ENCODE peak calls at places on chromosomes 3 and 15, in six cellular contexts. J is adrenal gland, C is ovary, N is GM12891, B is A549, S is vagina. V is an unnamed sample.

GRCh38 chr3:191246628-191247027 is 47.6 kb downstream of the OSTN start:
- DNase-seq in J (no peak), C (no peak), N (no peak), B (peak; percentile 31), S (no peak), V (peak; percentile 32)

GRCh38 chr3:41265823-41266273 is 66.5 kb downstream of the CTNNB1 start:
- DNase-seq in J (no peak), C (no peak), N (no peak), B (peak; percentile 31), S (no peak), V (no peak)

GRCh38 chr3:181719298-181719859 is 7.7 kb downstream of the SOX2 start:
- DNase-seq in J (no peak), C (no peak), N (no peak), B (no peak), S (no peak), V (no peak)

GRCh38 chr3:15557511-15557946 is 36.0 kb upstream of the COLQ start:
- DNase-seq in J (peak; percentile 71), C (peak; percentile 46), N (peak; percentile 13), B (peak; percentile 81), S (no peak), V (peak; percentile 33)

GRCh38 chr3:112308151-112308911 is 14.3 kb upstream of the SLC9C1 start:
- DNase-seq in J (no peak), C (peak; percentile 46), N (no peak), B (peak; percentile 8), S (no peak), V (no peak)

GRCh38 chr15:56052389-56053045 is 59.1 kb upstream of the NEDD4 start:
- DNase-seq in J (peak; percentile 27), C (no peak), N (peak; percentile 13), B (peak; percentile 76), S (no peak), V (peak; percentile 12)

GRCh38 chr3:36776436-36776835 is 12.1 kb upstream of the DCLK3 start:
- DNase-seq in J (no peak), C (no peak), N (no peak), B (no peak), S (no peak), V (no peak)

GRCh38 chr3:35383719-35384555 is 255.4 kb upstream of the ARPP21 start:
- DNase-seq in J (no peak), C (no peak), N (no peak), B (peak; percentile 27), S (no peak), V (no peak)

GRCh38 chr3:180239939-180240338 is 203.2 kb upstream of the PEX5L start:
- DNase-seq in J (no peak), C (no peak), N (no peak), B (no peak), S (no peak), V (no peak)

GRCh38 chr3:170421147-170421641 is 2.5 kb downstream of the CLDN11 start:
- DNase-seq in J (peak; percentile 20), C (peak; percentile 45), N (no peak), B (no peak), S (no peak), V (no peak)

DNA sequence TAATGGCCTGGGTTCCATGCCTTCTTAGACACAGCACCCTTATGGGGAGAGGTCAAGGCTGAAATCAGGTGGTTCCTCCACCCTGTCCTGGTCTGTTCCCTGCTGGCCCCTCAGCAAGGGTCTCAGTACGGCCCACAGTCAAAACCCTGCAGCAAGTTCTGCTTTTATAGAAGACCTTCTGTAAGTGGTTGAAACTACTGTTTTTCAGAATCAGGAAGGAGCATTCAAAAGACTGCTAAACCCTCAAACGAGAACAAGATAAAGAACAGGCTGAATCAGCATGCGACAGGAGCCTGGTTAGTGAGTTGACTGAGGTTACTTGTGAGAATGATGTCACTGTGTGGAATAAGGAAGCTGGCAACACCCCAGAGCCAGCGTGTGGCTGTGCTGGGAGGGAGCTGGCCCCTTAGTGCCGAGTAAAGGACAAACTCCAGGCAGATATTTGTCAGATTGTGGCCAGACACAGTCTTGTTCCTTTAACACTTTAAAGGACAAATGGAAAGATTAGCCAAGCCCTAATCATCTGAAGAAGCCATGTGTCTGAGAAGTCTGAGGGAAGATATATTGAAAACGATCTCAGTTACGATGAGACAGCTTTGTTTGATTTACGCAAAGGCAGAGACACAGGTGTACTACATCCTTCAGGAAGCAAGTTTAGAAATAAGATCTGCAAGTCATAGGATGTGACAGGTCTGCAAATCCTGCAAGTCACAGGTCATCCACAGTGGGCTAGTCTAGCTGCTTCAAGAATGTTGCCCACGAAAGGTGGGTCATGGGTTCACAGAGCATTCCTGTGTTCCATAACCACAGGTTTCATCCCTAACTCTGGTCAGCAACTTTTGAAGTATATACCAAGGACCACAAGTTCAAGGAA is 54.0 kb downstream of the B3GNT5 start:
- DNase-seq in J (peak; percentile 82), C (no peak), N (peak; percentile 10), B (peak; percentile 50), S (no peak), V (peak; percentile 49)
- TF ChIP-seq POLR2A in J (no peak), C (no peak), N (no peak), B (no peak), S (no peak), V (no peak)

GRCh38 chr3:194673761-194674160 is 1.8 kb upstream of the LSG1 start:
- DNase-seq in J (no peak), C (no peak), N (no peak), B (no peak), S (peak; percentile 76), V (no peak)

GRCh38 chr3:194671511-194671899 is 486 bp downstream of the LSG1 start:
- DNase-seq in J (no peak), C (no peak), N (no peak), B (peak; percentile 42), S (no peak), V (no peak)

GRCh38 chr3:194675081-194675640 is 3.2 kb upstream of the LSG1 start:
- DNase-seq in J (no peak), C (no peak), N (no peak), B (no peak), S (peak; percentile 80), V (no peak)

GRCh38 chr3:194672876-194673275 is 885 bp upstream of the LSG1 start:
- DNase-seq in J (no peak), C (no peak), N (no peak), B (no peak), S (peak; percentile 82), V (no peak)

GRCh38 chr3:194671900-194672808 is at the start of gene LSG1:
- DNase-seq in J (peak; percentile 95), C (peak; percentile 93), N (peak; percentile 66), B (peak; percentile 94), S (peak; percentile 92), V (peak; percentile 89)
- TF ChIP-seq POLR2A in J (peak; percentile 3), C (peak; percentile 47), N (peak; percentile 60), B (peak; percentile 62), S (no peak), V (peak; percentile 73)

GRCh38 chr3:194087995-194088841 is 47.7 kb upstream of the HES1 start:
- DNase-seq in J (no peak), C (no peak), N (no peak), B (no peak), S (no peak), V (no peak)

GRCh38 chr3:194086251-194087075 is 49.5 kb upstream of the HES1 start:
- DNase-seq in J (no peak), C (no peak), N (no peak), B (no peak), S (no peak), V (no peak)

GRCh38 chr3:194091141-194091540 is 44.8 kb upstream of the HES1 start:
- DNase-seq in J (no peak), C (no peak), N (no peak), B (peak; percentile 75), S (no peak), V (peak; percentile 83)

GRCh38 chr3:194090716-194091115 is 45.2 kb upstream of the HES1 start:
- DNase-seq in J (no peak), C (no peak), N (no peak), B (no peak), S (no peak), V (no peak)

DNA sequence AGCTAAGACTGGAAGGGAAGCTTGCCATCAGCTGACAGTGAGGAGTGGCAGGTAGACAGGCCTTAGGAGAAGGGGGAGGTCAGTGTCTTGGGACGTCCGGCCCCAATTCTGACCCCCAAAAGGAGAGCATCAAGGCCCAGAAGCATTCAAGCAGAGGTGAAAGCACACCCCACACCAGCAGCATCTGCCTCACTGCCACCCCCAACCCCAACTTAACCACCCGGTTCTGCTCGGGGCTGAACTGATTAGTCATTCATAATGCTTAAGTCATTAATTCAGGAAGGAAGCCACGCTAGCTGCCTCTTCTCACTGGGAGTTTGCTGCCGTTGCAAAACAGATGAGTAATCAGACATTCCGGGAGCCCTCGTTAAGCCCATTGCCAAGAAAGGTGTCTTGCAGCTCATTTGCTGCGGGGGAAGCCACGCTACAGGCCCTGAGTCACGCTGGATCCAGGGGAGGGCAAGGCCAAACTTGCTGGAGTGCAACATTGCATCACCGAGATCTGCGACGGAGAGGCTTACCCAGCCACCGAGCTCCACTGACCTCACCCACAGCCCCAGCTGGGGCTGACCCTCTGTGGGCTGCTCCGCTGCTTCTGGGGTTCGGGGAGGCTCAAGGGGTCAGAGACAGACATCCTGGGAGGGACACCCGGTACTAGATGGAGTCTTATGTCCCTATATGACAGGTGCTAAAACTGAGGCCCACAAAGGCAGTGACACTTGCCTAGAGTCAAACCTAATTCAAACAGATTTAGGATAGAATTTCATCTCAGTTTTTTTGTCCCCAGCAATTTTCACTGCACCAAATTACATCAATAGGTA is 46.4 kb upstream of the HES1 start:
- DNase-seq in J (peak; percentile 92), C (peak; percentile 94), N (peak; percentile 39), B (peak; percentile 94), S (peak; percentile 98), V (peak; percentile 98)
- TF ChIP-seq POLR2A in J (no peak), C (no peak), N (no peak), B (no peak), S (no peak), V (no peak)

GRCh38 chr15:50114381-50114780 is 4.7 kb downstream of the ATP8B4 start:
- DNase-seq in J (peak; percentile 33), C (no peak), N (no peak), B (no peak), S (no peak), V (no peak)

GRCh38 chr15:50116477-50116876 is 2.6 kb downstream of the ATP8B4 start:
- DNase-seq in J (peak; percentile 57), C (no peak), N (no peak), B (peak; percentile 73), S (no peak), V (peak; percentile 5)

GRCh38 chr15:50123861-50124556 is 5.0 kb upstream of the ATP8B4 start:
- DNase-seq in J (no peak), C (no peak), N (no peak), B (no peak), S (no peak), V (no peak)

GRCh38 chr15:50117628-50118027 is 1.4 kb downstream of the ATP8B4 start:
- DNase-seq in J (no peak), C (no peak), N (no peak), B (no peak), S (no peak), V (no peak)

GRCh38 chr15:50119063-50119700 is at the start of gene ATP8B4:
- DNase-seq in J (no peak), C (no peak), N (no peak), B (no peak), S (no peak), V (no peak)
- TF ChIP-seq POLR2A in J (no peak), C (no peak), N (no peak), B (no peak), S (no peak), V (no peak)

GRCh38 chr3:155190686-155191085 is 102.8 kb downstream of the STRIT1 start:
- DNase-seq in J (no peak), C (no peak), N (no peak), B (no peak), S (no peak), V (no peak)
- TF ChIP-seq POLR2A in J (no peak), C (no peak), N (no peak), B (no peak), S (no peak), V (no peak)

GRCh38 chr3:188153949-188154757 is at the start of gene LPP:
- DNase-seq in J (peak; percentile 81), C (peak; percentile 70), N (peak; percentile 55), B (peak; percentile 81), S (no peak), V (peak; percentile 86)
- TF ChIP-seq POLR2A in J (no peak), C (no peak), N (no peak), B (no peak), S (no peak), V (no peak)